ENCODE peak calls at places on chromosomes 3 and 15, in ten cellular contexts. W, T, N, L, A, J, Z, V, G and K are unnamed samples.

GRCh38 chr3:71563827-71564226 is 19.7 kb downstream of the FOXP1 start:
- DNase-seq in W (peak; percentile 32), T (no peak), N (no peak), L (no peak), A (no peak), J (no peak), Z (no peak), V (no peak), G (no peak), K (no peak)

GRCh38 chr3:2771711-2772110 is 338.5 kb downstream of the IL5RA start:
- DNase-seq in W (no peak), T (no peak), N (no peak), L (no peak), A (no peak), J (no peak), Z (no peak), V (no peak), G (no peak), K (no peak)

GRCh38 chr3:129004639-129005295 is 3.7 kb downstream of the EFCC1 start:
- DNase-seq in W (no peak), T (no peak), N (no peak), L (no peak), A (no peak), J (no peak), Z (no peak), V (no peak), G (no peak), K (no peak)

GRCh38 chr15:69049976-69050375 is 35.5 kb downstream of the NOX5 start:
- DNase-seq in W (no peak), T (no peak), N (no peak), L (no peak), A (no peak), J (no peak), Z (no peak), V (no peak), G (no peak), K (no peak)

GRCh38 chr3:66456711-66457173 is 44.1 kb downstream of the LRIG1 start:
- DNase-seq in W (no peak), T (peak; percentile 82), N (no peak), L (peak; percentile 7), A (no peak), J (no peak), Z (no peak), V (no peak), G (no peak), K (no peak)

GRCh38 chr3:147384210-147385058 is 21.9 kb downstream of the ZIC4 start:
- DNase-seq in W (no peak), T (no peak), N (no peak), L (no peak), A (no peak), J (no peak), Z (no peak), V (no peak), G (no peak), K (no peak)

GRCh38 chr3:14885307-14885706 is 62.1 kb upstream of the NR2C2 start:
- DNase-seq in W (peak; percentile 9), T (no peak), N (no peak), L (no peak), A (no peak), J (no peak), Z (no peak), V (no peak), G (no peak), K (no peak)

GRCh38 chr15:64921711-64922110 is 10.0 kb downstream of the ANKDD1A start:
- DNase-seq in W (no peak), T (no peak), N (no peak), L (no peak), A (no peak), J (no peak), Z (no peak), V (no peak), G (no peak), K (no peak)

GRCh38 chr15:71807125-71807629 is 3.2 kb upstream of the NR2E3 start:
- DNase-seq in W (no peak), T (no peak), N (no peak), L (no peak), A (peak; percentile 29), J (no peak), Z (no peak), V (no peak), G (no peak), K (no peak)

GRCh38 chr3:100902572-100902971 is 90.6 kb downstream of the ABI3BP start:
- DNase-seq in W (no peak), T (no peak), N (peak; percentile 22), L (no peak), A (no peak), J (no peak), Z (no peak), V (no peak), G (no peak), K (peak; percentile 39)

GRCh38 chr3:42501681-42502428 is 588 bp upstream of the VIPR1 start:
- DNase-seq in W (peak; percentile 73), T (peak; percentile 30), N (peak; percentile 2), L (peak; percentile 46), A (peak; percentile 85), J (peak; percentile 61), Z (no peak), V (peak; percentile 56), G (peak; percentile 86), K (no peak)